ENCODE peak calls at places on chromosome X, in six cellular contexts. T, K, M, Q, D and Z are unnamed samples.

GRCh38 chrX:48472851-48473717 is 2.9 kb upstream of the FTSJ1 start:
- DNase-seq in T (no peak), D (no peak), Q (no peak), K (peak; percentile 27), M (no peak), Z (peak; percentile 43)

GRCh38 chrX:51837926-51838325 is 55.5 kb upstream of the MAGED1 start:
- DNase-seq in D (peak; percentile 52), M (no peak), T (peak; percentile 52), K (peak; percentile 55), Q (peak; percentile 47), Z (peak; percentile 73)

GRCh38 chrX:18701621-18702361 is 5.7 kb upstream of the PPEF1 start:
- DNase-seq in D (peak; percentile 15), M (no peak), T (peak; percentile 9), K (peak; percentile 53), Q (no peak), Z (no peak)

GRCh38 chrX:30302957-30303356 is 6.2 kb downstream of the NR0B1 start:
- DNase-seq in Q (peak; percentile 32), K (peak; percentile 85), D (no peak), M (no peak), T (no peak), Z (no peak)

GRCh38 chrX:136531951-136532350 is at the start of gene VGLL1:
- DNase-seq in D (no peak), T (no peak), Q (no peak), M (no peak), K (no peak), Z (no peak)

GRCh38 chrX:1212532-1212931 is at the start of gene CRLF2:
- DNase-seq in T (no peak), D (no peak), Q (no peak), K (no peak), M (peak; percentile 54), Z (no peak)

GRCh38 chrX:107684956-107685385 is 56.7 kb downstream of the PRPS1 start:
- DNase-seq in K (peak; percentile 76), T (no peak), M (no peak), D (peak; percentile 63), Q (peak; percentile 87), Z (peak; percentile 72)

GRCh38 chrX:114344756-114345155 is 239.1 kb upstream of the HTR2C start:
- DNase-seq in D (no peak), K (no peak), T (peak; percentile 22), M (peak; percentile 1), Q (no peak), Z (no peak)

GRCh38 chrX:129557844-129558243 is 17.8 kb downstream of the OCRL start:
- DNase-seq in D (no peak), Q (no peak), M (no peak), K (no peak), T (peak; percentile 10), Z (no peak)

GRCh38 chrX:153478746-153479145 is 8.4 kb upstream of the HAUS7 start:
- DNase-seq in K (no peak), M (no peak), D (no peak), Q (no peak), T (no peak), Z (no peak)

GRCh38 chrX:17527932-17528331 is 152.9 kb downstream of the NHS start:
- DNase-seq in D (no peak), Q (no peak), K (peak; percentile 5), T (no peak), M (no peak), Z (no peak)

GRCh38 chrX:46587158-46587557 is 13.6 kb downstream of the CHST7 start:
- DNase-seq in K (no peak), Q (no peak), M (no peak), T (peak; percentile 66), D (no peak), Z (no peak)

GRCh38 chrX:104564921-104565703 is 887 bp upstream of the IL1RAPL2 start:
- DNase-seq in D (no peak), Q (no peak), K (no peak), T (no peak), M (no peak), Z (no peak)

GRCh38 chrX:110026099-110026844 is 23.4 kb downstream of the TMEM164 start:
- DNase-seq in M (no peak), T (no peak), Q (peak; percentile 31), D (no peak), K (no peak), Z (no peak)

GRCh38 chrX:3990569-3990968 is 277.1 kb upstream of the PRKX start:
- DNase-seq in Q (no peak), M (no peak), T (no peak), K (no peak), D (no peak), Z (no peak)

GRCh38 chrX:151081016-151081415 is 95.4 kb upstream of the GPR50 start:
- DNase-seq in Q (no peak), M (no peak), D (no peak), T (no peak), K (no peak), Z (no peak)

GRCh38 chrX:153628129-153628528 is 18.9 kb upstream of the DUSP9 start:
- DNase-seq in K (no peak), Q (no peak), T (no peak), M (no peak), D (no peak), Z (no peak)

GRCh38 chrX:18426004-18426320 is 554 bp downstream of the CDKL5 start:
- DNase-seq in M (no peak), K (no peak), T (no peak), D (no peak), Q (no peak), Z (no peak)

GRCh38 chrX:48901069-48901468 is 3.3 kb downstream of the PQBP1 start:
- DNase-seq in D (no peak), T (no peak), M (no peak), K (no peak), Q (no peak), Z (no peak)

GRCh38 chrX:39399387-39399786 is 598.1 kb downstream of the MID1IP1 start:
- DNase-seq in T (no peak), D (no peak), M (no peak), Q (no peak), K (no peak), Z (no peak)

GRCh38 chrX:39401483-39402110 is 600.3 kb downstream of the MID1IP1 start:
- DNase-seq in T (no peak), Q (no peak), K (no peak), M (no peak), D (no peak), Z (no peak)

GRCh38 chrX:39398215-39398972 is 597.1 kb downstream of the MID1IP1 start:
- DNase-seq in T (no peak), M (no peak), K (no peak), Q (peak; percentile 12), D (no peak), Z (no peak)

GRCh38 chrX:39398973-39399268 is 597.7 kb downstream of the MID1IP1 start:
- DNase-seq in K (no peak), M (no peak), Q (no peak), D (no peak), T (no peak), Z (peak; percentile 35)

DNA sequence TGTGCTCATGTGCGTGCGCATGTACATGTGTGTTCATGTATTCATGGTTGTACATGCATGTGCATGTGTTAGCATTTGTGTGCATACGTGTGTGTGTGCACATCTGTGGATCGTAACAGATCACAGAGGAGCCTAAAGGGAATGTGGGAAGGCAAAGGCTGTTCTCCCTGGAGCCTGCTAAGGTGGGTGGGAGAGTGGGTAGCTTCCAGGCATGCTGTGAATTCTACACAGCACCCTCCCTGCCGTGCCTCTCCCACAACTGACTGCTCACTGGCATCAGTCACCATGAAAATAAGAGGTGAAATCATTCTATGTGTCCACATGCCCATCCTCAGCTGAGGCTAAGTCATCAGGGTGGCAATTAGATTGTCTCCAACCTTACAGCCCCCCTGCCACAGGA is 600.9 kb downstream of the MID1IP1 start:
- DNase-seq in M (no peak), Q (no peak), D (no peak), K (no peak), T (no peak), Z (no peak)
- TF ChIP-seq POLR2A in M (no peak), Q (no peak), D (no peak), K (no peak), T (no peak), Z (no peak)

DNA sequence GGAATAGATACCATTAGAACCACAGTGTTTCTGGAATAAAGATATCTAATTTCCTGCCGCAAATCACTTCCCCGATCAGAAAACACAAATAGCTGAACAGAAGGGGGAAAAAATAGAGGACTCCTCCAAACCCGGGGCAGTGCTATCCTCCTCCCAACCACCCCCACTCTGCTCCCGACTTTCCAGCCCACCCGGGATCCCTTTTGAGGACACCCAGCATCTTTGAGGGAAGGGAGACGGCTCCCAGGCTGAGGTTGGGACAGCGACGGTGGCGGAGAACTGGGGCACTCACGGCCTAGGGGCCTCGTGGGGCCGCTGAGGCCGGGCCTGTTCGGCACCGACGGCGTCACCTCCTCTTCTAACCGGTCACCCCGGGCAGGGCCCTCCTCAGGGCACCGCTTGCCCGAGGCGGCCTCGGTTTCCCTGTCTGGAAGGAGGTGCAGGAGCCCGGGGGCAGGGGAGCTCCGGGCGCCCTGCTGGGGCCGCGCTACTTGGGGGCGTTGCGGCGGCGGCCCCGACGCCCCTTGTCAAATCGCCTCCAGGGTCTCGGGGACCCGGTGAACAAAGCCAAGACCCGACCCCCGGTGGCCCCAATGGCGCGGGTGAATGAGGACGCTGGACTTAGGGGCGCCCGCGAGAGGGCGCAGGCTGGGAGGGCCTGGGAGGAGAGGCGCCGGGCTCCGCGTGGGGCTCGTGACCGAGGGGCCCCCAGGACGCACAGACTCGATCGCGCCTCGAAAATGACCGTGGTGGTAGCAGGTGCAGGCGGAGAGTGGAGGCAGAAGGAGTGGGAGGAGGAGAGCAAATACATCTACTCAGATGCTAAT is 6.9 kb upstream of the ARX start:
- DNase-seq in T (no peak), K (no peak), M (no peak), Q (no peak), D (no peak), Z (no peak)
- TF ChIP-seq CTCF in T (no peak), K (no peak), M (peak; percentile 30), Q (no peak), D (no peak), Z (no peak)

DNA sequence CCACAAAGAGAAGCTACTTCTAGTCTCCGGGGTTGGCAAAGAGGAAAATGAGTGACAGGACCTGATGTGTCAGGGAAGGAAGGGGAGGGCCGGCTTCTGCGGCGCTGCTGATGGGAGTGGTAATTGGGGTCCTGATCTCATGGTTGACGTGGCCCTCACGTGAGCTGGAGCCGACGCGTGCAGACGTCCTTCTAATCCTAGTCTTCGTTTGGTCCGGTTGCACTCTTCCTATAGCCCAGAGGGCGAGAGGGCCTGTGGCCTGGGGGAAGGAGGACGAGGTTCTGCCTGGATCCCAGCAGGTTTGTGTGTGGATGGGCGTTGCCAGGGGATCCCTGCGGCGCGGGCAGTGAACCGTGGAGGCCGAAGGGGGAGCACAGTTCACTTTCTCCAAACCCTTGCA is at the start of gene ARMCX1:
- DNase-seq in M (no peak), D (peak; percentile 67), K (peak; percentile 77), T (peak; percentile 74), Q (peak; percentile 71), Z (peak; percentile 67)
- TF ChIP-seq POLR2A in M (no peak), D (peak; percentile 77), K (peak; percentile 74), T (peak; percentile 85), Q (no peak), Z (peak; percentile 53)

DNA sequence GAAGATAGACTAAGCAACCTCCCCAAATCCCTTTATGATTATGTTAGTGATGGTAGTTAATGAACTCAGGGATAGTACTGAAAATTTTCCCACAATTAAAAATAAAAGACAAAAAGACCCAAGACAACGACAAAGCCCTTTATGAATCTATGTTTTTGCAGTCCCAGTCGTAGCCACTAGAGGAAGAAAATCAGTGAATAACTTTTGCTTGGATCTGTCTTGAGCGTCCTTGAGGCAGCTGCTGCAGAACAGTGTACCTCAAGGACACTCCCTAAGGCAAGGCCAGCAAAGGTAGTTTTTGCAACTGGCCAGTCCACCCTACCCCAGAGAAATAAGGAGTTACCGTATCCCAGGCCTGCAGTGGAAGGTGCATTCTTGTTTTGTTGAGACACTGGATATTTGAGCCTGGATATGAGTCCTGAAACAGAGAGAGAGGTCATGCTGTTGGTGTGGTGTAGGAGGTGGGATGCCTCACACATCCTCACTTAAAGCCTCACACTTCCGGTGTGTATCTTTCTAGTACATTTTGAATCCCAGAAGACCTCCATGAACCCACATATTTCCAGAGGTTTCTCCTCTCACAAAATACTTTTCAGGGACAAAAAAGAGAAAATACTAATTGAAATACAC is 8.7 kb upstream of the TIMM8A start:
- DNase-seq in T (peak; percentile 12), K (peak; percentile 4), D (no peak), Q (no peak), M (no peak), Z (no peak)
- TF ChIP-seq CTCF in T (peak; percentile 29), K (peak; percentile 40), D (peak; percentile 13), Q (no peak), M (no peak), Z (no peak)